ENCODE peak calls at places on chromosomes 1 and 21, in nine cellular contexts. Z, W, Q, P, Y, B, O, E and R are unnamed samples.

GRCh38 chr1:118987431-118988185 is 535 bp downstream of the TBX15 start:
- DNase-seq in P (no peak), B (no peak), Z (no peak), E (no peak), Y (peak), O (no peak), W (peak), Q (no peak), R (no peak)

GRCh38 chr21:35606578-35606977 is 453.7 kb downstream of the SETD4 start:
- DNase-seq in Z (no peak), E (no peak), P (no peak), Q (no peak), Y (no peak), B (no peak), W (no peak), O (no peak), R (no peak)

GRCh38 chr1:223110963-223111362 is 32.1 kb downstream of the TLR5 start:
- DNase-seq in P (no peak), W (no peak), O (no peak), Y (no peak), Z (no peak), Q (no peak), B (no peak), E (no peak), R (no peak)

GRCh38 chr1:168506204-168506819 is 37.5 kb downstream of the XCL2 start:
- DNase-seq in W (peak), P (no peak), E (no peak), O (no peak), Q (no peak), Y (no peak), Z (no peak), B (peak), R (no peak)

GRCh38 chr1:209601809-209602657 is 18.5 kb downstream of the CAMK1G start:
- DNase-seq in O (no peak), B (peak), Y (peak), Z (no peak), W (peak), E (no peak), P (peak), Q (no peak), R (no peak)

GRCh38 chr21:44618909-44619308 is 7.0 kb downstream of the KRTAP10-8 start:
- DNase-seq in Y (no peak), Z (peak), E (peak), Q (no peak), W (no peak), O (no peak), P (no peak), B (no peak), R (no peak)

GRCh38 chr1:203557390-203557789 is 63.4 kb downstream of the OPTC start:
- DNase-seq in P (no peak), Y (no peak), Q (no peak), Z (no peak), O (no peak), W (peak), B (peak), E (no peak), R (peak)

GRCh38 chr1:51170342-51170741 is 65.7 kb upstream of the RNF11 start:
- DNase-seq in O (no peak), E (no peak), Q (no peak), W (no peak), Z (no peak), B (peak), Y (no peak), P (no peak), R (no peak)

GRCh38 chr21:46098303-46099141 is 610 bp downstream of the COL6A2 start:
- DNase-seq in Q (no peak), O (no peak), P (no peak), Y (no peak), Z (no peak), B (no peak), W (peak), E (peak), R (peak)

GRCh38 chr1:70504176-70504820 is 93.2 kb downstream of the CTH start:
- DNase-seq in O (no peak), Q (no peak), E (no peak), Y (peak), W (peak), Z (no peak), B (peak), P (no peak), R (no peak)

GRCh38 chr1:47548188-47548587 is 110.3 kb downstream of the FOXD2 start:
- DNase-seq in E (no peak), Z (no peak), W (no peak), O (no peak), B (no peak), P (no peak), Y (no peak), Q (no peak), R (no peak)

GRCh38 chr1:228036701-228037231 is 30.0 kb downstream of the WNT3A start:
- DNase-seq in W (no peak), O (no peak), Y (no peak), Z (no peak), B (no peak), E (peak), Q (no peak), P (no peak), R (peak)

GRCh38 chr1:204751883-204752687 is 66.5 kb upstream of the LRRN2 start:
- DNase-seq in P (no peak), E (no peak), Y (no peak), Z (no peak), B (no peak), Q (no peak), O (no peak), W (no peak), R (no peak)

GRCh38 chr1:88983791-88984552 is 8.5 kb downstream of the KYAT3 start:
- DNase-seq in B (peak), W (peak), E (no peak), O (no peak), Z (no peak), P (peak), Q (no peak), Y (peak), R (no peak)

GRCh38 chr1:83794384-83794783 is 204.5 kb downstream of the TTLL7 start:
- DNase-seq in Y (no peak), E (no peak), Z (no peak), P (no peak), Q (no peak), O (no peak), W (no peak), B (no peak), R (no peak)

GRCh38 chr21:41228958-41229357 is 61.0 kb downstream of the BACE2 start:
- DNase-seq in B (no peak), P (no peak), Z (no peak), O (no peak), Q (no peak), W (no peak), E (no peak), Y (no peak), R (no peak)

GRCh38 chr1:172041102-172041501 is 199.8 kb downstream of the DNM3 start:
- DNase-seq in Y (no peak), B (no peak), W (no peak), Q (no peak), E (no peak), Z (no peak), P (no peak), O (no peak), R (no peak)

GRCh38 chr1:16717174-16718108 is 22.9 kb upstream of the RNU1-4 start:
- DNase-seq in B (no peak), E (peak), P (no peak), Q (no peak), O (no peak), W (no peak), Y (peak), Z (no peak), R (peak)

GRCh38 chr21:45588086-45588825 is 46.0 kb upstream of the SLC19A1 start:
- DNase-seq in W (no peak), E (peak), Q (no peak), Y (no peak), P (no peak), Z (no peak), B (no peak), O (no peak), R (peak)

GRCh38 chr1:87961992-87962391 is 633.3 kb downstream of the LMO4 start:
- DNase-seq in W (peak), P (no peak), Y (no peak), O (no peak), B (peak), Z (no peak), E (no peak), Q (no peak), R (no peak)

GRCh38 chr1:3543076-3544049 is 67.9 kb downstream of the MEGF6 start:
- DNase-seq in P (peak), W (peak), Y (no peak), Z (no peak), Q (no peak), B (peak), E (no peak), O (peak), R (peak)

GRCh38 chr1:37513795-37514349 is 694 bp downstream of the MEAF6 start:
- DNase-seq in W (peak), Z (peak), O (no peak), Q (no peak), E (peak), Y (peak), B (no peak), P (no peak), R (no peak)

GRCh38 chr1:213864007-213864406 is 123.8 kb upstream of the PROX1 start:
- DNase-seq in Y (peak), Z (no peak), B (no peak), E (no peak), W (no peak), P (no peak), O (no peak), Q (no peak), R (no peak)

GRCh38 chr1:64161347-64162080 is 41.9 kb upstream of the UBE2U start:
- DNase-seq in Y (no peak), B (peak), P (peak), Z (no peak), W (peak), E (no peak), O (no peak), Q (no peak), R (no peak)

GRCh38 chr1:6427445-6428390 is 3.1 kb downstream of the ESPN start:
- DNase-seq in B (no peak), Z (no peak), W (no peak), P (no peak), Q (no peak), O (no peak), E (no peak), Y (no peak), R (no peak)

GRCh38 chr21:33968082-33968997 is 52.7 kb upstream of the ATP5PO start:
- DNase-seq in W (peak), P (no peak), O (no peak), Y (peak), Z (no peak), B (peak), E (no peak), Q (no peak), R (no peak)

GRCh38 chr1:214379254-214379970 is 98.5 kb downstream of the SMYD2 start:
- DNase-seq in P (no peak), Z (no peak), W (peak), B (no peak), Q (no peak), E (no peak), Y (no peak), O (no peak), R (no peak)

GRCh38 chr1:26537951-26538352 is 8.4 kb downstream of the RPS6KA1 start:
- DNase-seq in Z (no peak), W (peak), O (no peak), B (peak), Q (no peak), E (no peak), P (no peak), Y (no peak), R (no peak)

GRCh38 chr1:85884372-85885035 is 176.3 kb upstream of the ZNHIT6 start:
- DNase-seq in B (peak), P (no peak), Z (no peak), O (no peak), Y (no peak), Q (no peak), W (peak), E (no peak), R (no peak)

GRCh38 chr21:17491716-17492414 is 21.0 kb upstream of the CXADR start:
- DNase-seq in Q (no peak), P (peak), B (peak), Z (no peak), Y (no peak), E (no peak), W (peak), O (no peak), R (no peak)

GRCh38 chr1:69038379-69038778 is 529.3 kb upstream of the LRRC7 start:
- DNase-seq in Y (no peak), O (no peak), E (no peak), P (no peak), Z (no peak), Q (no peak), B (no peak), W (no peak), R (no peak)

GRCh38 chr21:36792505-36792967 is 93.6 kb downstream of the SIM2 start:
- DNase-seq in B (peak), Y (no peak), W (peak), Q (no peak), P (no peak), Z (no peak), E (no peak), O (no peak), R (no peak)

GRCh38 chr1:2350911-2351655 is 40.3 kb downstream of the MORN1 start:
- DNase-seq in Z (no peak), Y (no peak), O (no peak), E (no peak), Q (no peak), W (no peak), B (no peak), P (no peak), R (peak)

GRCh38 chr21:36966066-36966845 is at the start of gene HLCS:
- DNase-seq in E (peak), Q (no peak), P (no peak), B (peak), W (peak), Y (peak), O (peak), Z (peak), R (no peak)

GRCh38 chr1:27592600-27593340 is 11.2 kb downstream of the AHDC1 start:
- DNase-seq in P (no peak), W (no peak), Y (peak), O (no peak), B (no peak), E (no peak), Q (no peak), Z (no peak), R (no peak)

GRCh38 chr21:36990508-36991205 is 15.8 kb upstream of the RIPPLY3 start:
- DNase-seq in Q (no peak), Y (no peak), Z (no peak), B (no peak), E (no peak), O (no peak), W (no peak), P (no peak), R (no peak)